ENCODE peak calls at places on chromosomes 7 and 10, in seven cellular contexts. One of them, this sample, is unnamed.
A peak's percentile ranks its signal among the peaks of the same experiment; 100 is the strongest.

GRCh38 chr10:14327535-14327934 is 3.2 kb downstream of the FRMD4A start:
- DNase-seq in HepG2: no peak
- DNase-seq in sigmoid colon: no peak
- DNase-seq in GM12878: no peak
- DNase-seq in suprapubic skin: no peak
- DNase-seq in esophagus muscularis mucosa: peak; percentile 80
- DNase-seq in stomach: no peak
- DNase-seq in this sample: no peak

GRCh38 chr7:105032553-105033214 is 18.7 kb downstream of the KMT2E start:
- DNase-seq in HepG2: no peak
- DNase-seq in sigmoid colon: no peak
- DNase-seq in GM12878: no peak
- DNase-seq in suprapubic skin: no peak
- DNase-seq in esophagus muscularis mucosa: no peak
- DNase-seq in stomach: no peak
- DNase-seq in this sample: no peak

GRCh38 chr10:15642095-15642494 is 77.6 kb downstream of the ITGA8 start:
- DNase-seq in HepG2: no peak
- DNase-seq in sigmoid colon: no peak
- DNase-seq in GM12878: no peak
- DNase-seq in suprapubic skin: no peak
- DNase-seq in esophagus muscularis mucosa: no peak
- DNase-seq in stomach: no peak
- DNase-seq in this sample: no peak

GRCh38 chr7:121107923-121108498 is 119.5 kb downstream of the CPED1 start:
- DNase-seq in HepG2: peak; percentile 53
- DNase-seq in sigmoid colon: no peak
- DNase-seq in GM12878: peak; percentile 11
- DNase-seq in suprapubic skin: no peak
- DNase-seq in esophagus muscularis mucosa: no peak
- DNase-seq in stomach: no peak
- DNase-seq in this sample: no peak

GRCh38 chr10:94199565-94199964 is 163.2 kb downstream of the NOC3L start:
- DNase-seq in HepG2: no peak
- DNase-seq in sigmoid colon: no peak
- DNase-seq in GM12878: no peak
- DNase-seq in suprapubic skin: no peak
- DNase-seq in esophagus muscularis mucosa: no peak
- DNase-seq in stomach: no peak
- DNase-seq in this sample: no peak

GRCh38 chr10:67506083-67506756 is 189.8 kb downstream of the CTNNA3 start:
- DNase-seq in HepG2: no peak
- DNase-seq in sigmoid colon: no peak
- DNase-seq in GM12878: no peak
- DNase-seq in suprapubic skin: no peak
- DNase-seq in esophagus muscularis mucosa: no peak
- DNase-seq in stomach: no peak
- DNase-seq in this sample: no peak

GRCh38 chr10:96832721-96833219 is 672 bp downstream of the LCOR start:
- DNase-seq in HepG2: peak; percentile 58
- DNase-seq in sigmoid colon: peak; percentile 90
- DNase-seq in GM12878: no peak
- DNase-seq in suprapubic skin: peak; percentile 85
- DNase-seq in esophagus muscularis mucosa: peak; percentile 93
- DNase-seq in stomach: peak; percentile 88
- DNase-seq in this sample: peak; percentile 90

GRCh38 chr10:1629326-1630036 is 107.8 kb downstream of the ADARB2 start:
- DNase-seq in HepG2: no peak
- DNase-seq in sigmoid colon: peak; percentile 50
- DNase-seq in GM12878: no peak
- DNase-seq in suprapubic skin: no peak
- DNase-seq in esophagus muscularis mucosa: no peak
- DNase-seq in stomach: no peak
- DNase-seq in this sample: no peak

GRCh38 chr7:135525426-135525825 is 15.5 kb upstream of the CNOT4 start:
- DNase-seq in HepG2: no peak
- DNase-seq in sigmoid colon: no peak
- DNase-seq in GM12878: no peak
- DNase-seq in suprapubic skin: no peak
- DNase-seq in esophagus muscularis mucosa: no peak
- DNase-seq in stomach: no peak
- DNase-seq in this sample: no peak

GRCh38 chr7:2041496-2042367 is 191.0 kb downstream of the MAD1L1 start:
- DNase-seq in HepG2: no peak
- DNase-seq in sigmoid colon: peak; percentile 41
- DNase-seq in GM12878: no peak
- DNase-seq in suprapubic skin: peak; percentile 28
- DNase-seq in esophagus muscularis mucosa: no peak
- DNase-seq in stomach: no peak
- DNase-seq in this sample: no peak

GRCh38 chr10:22341190-22341935 is 3.9 kb upstream of the SPAG6 start:
- DNase-seq in HepG2: no peak
- DNase-seq in sigmoid colon: no peak
- DNase-seq in GM12878: no peak
- DNase-seq in suprapubic skin: no peak
- DNase-seq in esophagus muscularis mucosa: no peak
- DNase-seq in stomach: no peak
- DNase-seq in this sample: no peak

GRCh38 chr7:105267244-105267643 is 121.5 kb downstream of the SRPK2 start:
- DNase-seq in HepG2: no peak
- DNase-seq in sigmoid colon: no peak
- DNase-seq in GM12878: no peak
- DNase-seq in suprapubic skin: no peak
- DNase-seq in esophagus muscularis mucosa: no peak
- DNase-seq in stomach: no peak
- DNase-seq in this sample: no peak

GRCh38 chr10:126955934-126956711 is 50.9 kb downstream of the DOCK1 start:
- DNase-seq in HepG2: no peak
- DNase-seq in sigmoid colon: no peak
- DNase-seq in GM12878: no peak
- DNase-seq in suprapubic skin: peak; percentile 80
- DNase-seq in esophagus muscularis mucosa: no peak
- DNase-seq in stomach: no peak
- DNase-seq in this sample: no peak

GRCh38 chr7:132685301-132685700 is 109.0 kb upstream of the PLXNA4 start:
- DNase-seq in HepG2: no peak
- DNase-seq in sigmoid colon: no peak
- DNase-seq in GM12878: no peak
- DNase-seq in suprapubic skin: no peak
- DNase-seq in esophagus muscularis mucosa: no peak
- DNase-seq in stomach: no peak
- DNase-seq in this sample: no peak

GRCh38 chr10:14362098-14362497 is 31.4 kb upstream of the FRMD4A start:
- DNase-seq in HepG2: no peak
- DNase-seq in sigmoid colon: no peak
- DNase-seq in GM12878: no peak
- DNase-seq in suprapubic skin: no peak
- DNase-seq in esophagus muscularis mucosa: no peak
- DNase-seq in stomach: no peak
- DNase-seq in this sample: no peak

GRCh38 chr7:104538152-104538551 is 209.7 kb downstream of the LHFPL3 start:
- DNase-seq in HepG2: no peak
- DNase-seq in sigmoid colon: no peak
- DNase-seq in GM12878: no peak
- DNase-seq in suprapubic skin: no peak
- DNase-seq in esophagus muscularis mucosa: no peak
- DNase-seq in stomach: no peak
- DNase-seq in this sample: no peak

GRCh38 chr7:34060548-34060947 is 155.2 kb downstream of the BMPER start:
- DNase-seq in HepG2: no peak
- DNase-seq in sigmoid colon: no peak
- DNase-seq in GM12878: no peak
- DNase-seq in suprapubic skin: no peak
- DNase-seq in esophagus muscularis mucosa: no peak
- DNase-seq in stomach: no peak
- DNase-seq in this sample: no peak

GRCh38 chr7:80942261-80943041 is 23.6 kb upstream of the SEMA3C start:
- DNase-seq in HepG2: peak; percentile 61
- DNase-seq in sigmoid colon: peak; percentile 83
- DNase-seq in GM12878: no peak
- DNase-seq in suprapubic skin: no peak
- DNase-seq in esophagus muscularis mucosa: no peak
- DNase-seq in stomach: peak; percentile 31
- DNase-seq in this sample: peak; percentile 31

GRCh38 chr7:29555061-29555460 is 8.6 kb upstream of the PRR15 start:
- DNase-seq in HepG2: no peak
- DNase-seq in sigmoid colon: no peak
- DNase-seq in GM12878: no peak
- DNase-seq in suprapubic skin: no peak
- DNase-seq in esophagus muscularis mucosa: no peak
- DNase-seq in stomach: no peak
- DNase-seq in this sample: no peak

DNA sequence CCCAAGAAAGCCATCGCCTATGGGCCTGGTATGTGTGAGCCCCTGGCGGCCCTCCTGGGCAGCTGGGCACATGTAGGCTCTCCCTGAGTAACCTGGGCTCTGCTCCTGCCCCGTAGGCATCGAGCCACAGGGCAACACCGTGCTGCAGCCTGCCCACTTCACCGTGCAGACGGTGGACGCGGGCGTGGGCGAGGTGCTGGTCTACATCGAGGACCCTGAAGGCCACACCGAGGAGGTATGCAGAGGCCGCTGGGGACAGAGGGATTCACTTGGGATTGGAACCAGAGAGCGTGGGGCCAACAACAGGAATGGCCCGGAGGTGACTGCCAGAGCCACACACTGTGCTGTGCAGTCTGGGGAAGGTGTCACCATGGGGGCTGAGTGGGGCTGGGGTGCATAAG is 7.3 kb downstream of the FLNC start:
- DNase-seq in HepG2: no peak
- DNase-seq in sigmoid colon: no peak
- DNase-seq in GM12878: no peak
- DNase-seq in suprapubic skin: no peak
- DNase-seq in esophagus muscularis mucosa: no peak
- DNase-seq in stomach: no peak
- DNase-seq in this sample: no peak
- TF ChIP-seq POLR2AphosphoS5 in HepG2: no peak
- TF ChIP-seq POLR2AphosphoS5 in sigmoid colon: no peak
- TF ChIP-seq POLR2AphosphoS5 in GM12878: no peak
- TF ChIP-seq POLR2AphosphoS5 in suprapubic skin: no peak
- TF ChIP-seq POLR2AphosphoS5 in esophagus muscularis mucosa: no peak
- TF ChIP-seq POLR2AphosphoS5 in stomach: no peak
- TF ChIP-seq POLR2AphosphoS5 in this sample: no peak

GRCh38 chr10:50807851-50808776 is 68.4 kb downstream of the ASAH2B start:
- DNase-seq in HepG2: peak; percentile 88
- DNase-seq in sigmoid colon: no peak
- DNase-seq in GM12878: no peak
- DNase-seq in suprapubic skin: no peak
- DNase-seq in esophagus muscularis mucosa: no peak
- DNase-seq in stomach: no peak
- DNase-seq in this sample: no peak
- TF ChIP-seq EP300 in HepG2: no peak
- TF ChIP-seq EP300 in sigmoid colon: no peak
- TF ChIP-seq EP300 in GM12878: no peak
- TF ChIP-seq EP300 in suprapubic skin: no peak
- TF ChIP-seq EP300 in esophagus muscularis mucosa: no peak
- TF ChIP-seq EP300 in stomach: no peak
- TF ChIP-seq EP300 in this sample: no peak

GRCh38 chr7:113125728-113126127 is 7.4 kb upstream of the SMIM30 start:
- DNase-seq in HepG2: no peak
- DNase-seq in sigmoid colon: no peak
- DNase-seq in GM12878: no peak
- DNase-seq in suprapubic skin: no peak
- DNase-seq in esophagus muscularis mucosa: no peak
- DNase-seq in stomach: no peak
- DNase-seq in this sample: no peak
- H3K4me3 ChIP-seq in HepG2: no peak overlapping the region
- H3K4me3 ChIP-seq in sigmoid colon: no peak overlapping the region
- H3K4me3 ChIP-seq in GM12878: no peak overlapping the region
- H3K4me3 ChIP-seq in suprapubic skin: no peak overlapping the region
- H3K4me3 ChIP-seq in esophagus muscularis mucosa: no peak overlapping the region
- H3K4me3 ChIP-seq in stomach: no peak overlapping the region
- H3K4me3 ChIP-seq in this sample: no peak overlapping the region

DNA sequence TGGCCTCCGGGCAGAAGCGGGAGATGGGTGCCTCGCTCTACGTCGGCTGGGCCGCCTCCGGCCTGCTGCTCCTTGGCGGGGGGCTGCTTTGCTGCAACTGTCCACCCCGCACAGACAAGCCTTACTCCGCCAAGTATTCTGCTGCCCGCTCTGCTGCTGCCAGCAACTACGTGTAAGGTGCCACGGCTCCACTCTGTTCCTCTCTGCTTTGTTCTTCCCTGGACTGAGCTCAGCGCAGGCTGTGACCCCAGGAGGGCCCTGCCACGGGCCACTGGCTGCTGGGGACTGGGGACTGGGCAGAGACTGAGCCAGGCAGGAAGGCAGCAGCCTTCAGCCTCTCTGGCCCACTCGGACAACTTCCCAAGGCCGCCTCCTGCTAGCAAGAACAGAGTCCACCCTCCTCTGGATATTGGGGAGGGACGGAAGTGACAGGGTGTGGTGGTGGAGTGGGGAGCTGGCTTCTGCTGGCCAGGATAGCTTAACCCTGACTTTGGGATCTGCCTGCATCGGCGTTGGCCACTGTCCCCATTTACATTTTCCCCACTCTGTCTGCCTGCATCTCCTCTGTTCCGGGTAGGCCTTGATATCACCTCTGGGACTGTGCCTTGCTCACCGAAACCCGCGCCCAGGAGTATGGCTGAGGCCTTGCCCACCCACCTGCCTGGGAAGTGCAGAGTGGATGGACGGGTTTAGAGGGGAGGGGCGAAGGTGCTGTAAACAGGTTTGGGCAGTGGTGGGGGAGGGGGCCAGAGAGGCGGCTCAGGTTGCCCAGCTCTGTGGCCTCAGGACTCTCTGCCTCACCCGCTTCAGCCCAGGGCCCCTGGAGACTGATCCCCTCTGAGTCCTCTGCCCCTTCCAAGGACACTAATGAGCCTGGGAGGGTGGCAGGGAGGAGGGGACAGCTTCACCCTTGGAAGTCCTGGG is 1.1 kb downstream of the CLDN4 start:
- DNase-seq in HepG2: peak; percentile 58
- DNase-seq in sigmoid colon: no peak
- DNase-seq in GM12878: no peak
- DNase-seq in suprapubic skin: peak; percentile 87
- DNase-seq in esophagus muscularis mucosa: no peak
- DNase-seq in stomach: peak; percentile 90
- DNase-seq in this sample: peak; percentile 81
- TF ChIP-seq POLR2AphosphoS5 in HepG2: peak; percentile 5
- TF ChIP-seq POLR2AphosphoS5 in sigmoid colon: no peak
- TF ChIP-seq POLR2AphosphoS5 in GM12878: no peak
- TF ChIP-seq POLR2AphosphoS5 in suprapubic skin: peak; percentile 46
- TF ChIP-seq POLR2AphosphoS5 in esophagus muscularis mucosa: no peak
- TF ChIP-seq POLR2AphosphoS5 in stomach: peak; percentile 65
- TF ChIP-seq POLR2AphosphoS5 in this sample: peak; percentile 81

GRCh38 chr10:47362199-47362598 is 14.0 kb downstream of the RBP3 start:
- DNase-seq in HepG2: no peak
- DNase-seq in sigmoid colon: no peak
- DNase-seq in GM12878: no peak
- DNase-seq in suprapubic skin: peak; percentile 18
- DNase-seq in esophagus muscularis mucosa: no peak
- DNase-seq in stomach: no peak
- DNase-seq in this sample: no peak
- TF ChIP-seq EP300 in HepG2: no peak
- TF ChIP-seq EP300 in sigmoid colon: no peak
- TF ChIP-seq EP300 in GM12878: no peak
- TF ChIP-seq EP300 in suprapubic skin: no peak
- TF ChIP-seq EP300 in esophagus muscularis mucosa: no peak
- TF ChIP-seq EP300 in stomach: no peak
- TF ChIP-seq EP300 in this sample: no peak

GRCh38 chr7:69599879-69600764 is 1.8 kb downstream of the AUTS2 start:
- DNase-seq in HepG2: no peak
- DNase-seq in sigmoid colon: no peak
- DNase-seq in GM12878: no peak
- DNase-seq in suprapubic skin: no peak
- DNase-seq in esophagus muscularis mucosa: no peak
- DNase-seq in stomach: no peak
- DNase-seq in this sample: no peak
- H3K4me3 ChIP-seq in HepG2: no peak overlapping the region
- H3K4me3 ChIP-seq in sigmoid colon: peak overlapping the region; percentile 89
- H3K4me3 ChIP-seq in GM12878: peak overlapping the region; percentile 97
- H3K4me3 ChIP-seq in suprapubic skin: peak overlapping the region; percentile 93
- H3K4me3 ChIP-seq in esophagus muscularis mucosa: peak overlapping the region; percentile 88
- H3K4me3 ChIP-seq in stomach: peak overlapping the region; percentile 86
- H3K4me3 ChIP-seq in this sample: peak overlapping the region; percentile 65

This sample was measured in transverse colon.